ENCODE peak calls at places on chromosomes 1 and 21, in eight cellular contexts. One of them, this sample, is unnamed.

GRCh38 chr1:110005971-110006370 is 21.4 kb downstream of the AHCYL1 start:
- DNase-seq in transverse colon: no peak
- DNase-seq in spleen: no peak
- DNase-seq in uterus: no peak
- DNase-seq in heart left ventricle: no peak
- DNase-seq in GM12891: no peak
- DNase-seq in IMR-90: peak
- DNase-seq in sigmoid colon: no peak
- DNase-seq in this sample: no peak

GRCh38 chr1:109482796-109483638 is 688 bp upstream of the ATXN7L2 start:
- DNase-seq in sigmoid colon: peak
- DNase-seq in GM12891: no peak
- DNase-seq in heart left ventricle: peak
- DNase-seq in IMR-90: peak
- DNase-seq in spleen: peak
- DNase-seq in transverse colon: no peak
- DNase-seq in uterus: peak
- DNase-seq in this sample: no peak

GRCh38 chr1:40032240-40032891 is 8.2 kb upstream of the CAP1 start:
- DNase-seq in transverse colon: peak
- DNase-seq in heart left ventricle: peak
- DNase-seq in spleen: no peak
- DNase-seq in IMR-90: peak
- DNase-seq in uterus: peak
- DNase-seq in GM12891: no peak
- DNase-seq in sigmoid colon: no peak
- DNase-seq in this sample: no peak

GRCh38 chr1:84834419-84835064 is 58.5 kb downstream of the LPAR3 start:
- DNase-seq in sigmoid colon: no peak
- DNase-seq in IMR-90: peak
- DNase-seq in GM12891: no peak
- DNase-seq in spleen: no peak
- DNase-seq in heart left ventricle: no peak
- DNase-seq in uterus: no peak
- DNase-seq in transverse colon: no peak
- DNase-seq in this sample: no peak

GRCh38 chr1:6260433-6260934 is 414 bp downstream of the GPR153 start:
- DNase-seq in heart left ventricle: no peak
- DNase-seq in transverse colon: no peak
- DNase-seq in GM12891: no peak
- DNase-seq in IMR-90: no peak
- DNase-seq in uterus: no peak
- DNase-seq in spleen: no peak
- DNase-seq in sigmoid colon: peak
- DNase-seq in this sample: no peak

GRCh38 chr1:94858276-94858675 is 38.1 kb downstream of the SLC44A3 start:
- DNase-seq in transverse colon: no peak
- DNase-seq in sigmoid colon: no peak
- DNase-seq in GM12891: no peak
- DNase-seq in spleen: no peak
- DNase-seq in IMR-90: peak
- DNase-seq in uterus: no peak
- DNase-seq in heart left ventricle: no peak
- DNase-seq in this sample: no peak

GRCh38 chr1:27522860-27523665 is 33.1 kb upstream of the WASF2 start:
- DNase-seq in GM12891: no peak
- DNase-seq in uterus: peak
- DNase-seq in spleen: no peak
- DNase-seq in IMR-90: no peak
- DNase-seq in transverse colon: no peak
- DNase-seq in heart left ventricle: peak
- DNase-seq in sigmoid colon: no peak
- DNase-seq in this sample: no peak

GRCh38 chr1:241470908-241471610 is 48.5 kb downstream of the FH start:
- DNase-seq in uterus: no peak
- DNase-seq in heart left ventricle: no peak
- DNase-seq in GM12891: no peak
- DNase-seq in spleen: no peak
- DNase-seq in sigmoid colon: no peak
- DNase-seq in IMR-90: no peak
- DNase-seq in transverse colon: no peak
- DNase-seq in this sample: no peak

GRCh38 chr21:25501448-25501847 is 105.8 kb downstream of the MRPL39 start:
- DNase-seq in spleen: no peak
- DNase-seq in transverse colon: no peak
- DNase-seq in GM12891: no peak
- DNase-seq in sigmoid colon: no peak
- DNase-seq in heart left ventricle: no peak
- DNase-seq in uterus: no peak
- DNase-seq in IMR-90: no peak
- DNase-seq in this sample: no peak

DNA sequence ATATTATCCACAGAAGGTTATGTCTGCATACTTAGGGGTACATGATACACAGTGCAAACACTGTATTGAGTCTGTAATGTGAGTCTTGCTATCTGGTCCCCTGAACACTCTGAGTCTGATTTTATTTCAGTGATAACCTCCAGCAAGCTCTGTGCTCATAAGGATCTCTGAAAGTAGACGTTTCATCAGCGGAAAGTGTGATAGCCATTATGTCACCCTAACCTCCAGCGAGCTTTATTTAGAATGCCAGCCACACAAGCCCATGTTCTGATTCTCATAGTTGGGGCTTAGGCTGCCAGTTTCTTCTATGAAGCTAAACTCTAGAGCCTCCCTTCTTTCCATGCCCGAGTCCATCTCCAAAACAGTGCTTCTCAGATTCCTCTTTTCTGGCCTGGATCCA is 3.3 kb downstream of the NR5A2 start:
- DNase-seq in transverse colon: no peak
- DNase-seq in uterus: no peak
- DNase-seq in spleen: no peak
- DNase-seq in IMR-90: no peak
- DNase-seq in sigmoid colon: no peak
- DNase-seq in GM12891: no peak
- DNase-seq in heart left ventricle: no peak
- DNase-seq in this sample: no peak
- TF ChIP-seq POLR2A in transverse colon: no peak
- TF ChIP-seq POLR2A in uterus: no peak
- TF ChIP-seq POLR2A in spleen: no peak
- TF ChIP-seq POLR2A in IMR-90: no peak
- TF ChIP-seq POLR2A in sigmoid colon: no peak
- TF ChIP-seq POLR2A in GM12891: no peak
- TF ChIP-seq POLR2A in heart left ventricle: no peak
- TF ChIP-seq POLR2A in this sample: no peak

DNA sequence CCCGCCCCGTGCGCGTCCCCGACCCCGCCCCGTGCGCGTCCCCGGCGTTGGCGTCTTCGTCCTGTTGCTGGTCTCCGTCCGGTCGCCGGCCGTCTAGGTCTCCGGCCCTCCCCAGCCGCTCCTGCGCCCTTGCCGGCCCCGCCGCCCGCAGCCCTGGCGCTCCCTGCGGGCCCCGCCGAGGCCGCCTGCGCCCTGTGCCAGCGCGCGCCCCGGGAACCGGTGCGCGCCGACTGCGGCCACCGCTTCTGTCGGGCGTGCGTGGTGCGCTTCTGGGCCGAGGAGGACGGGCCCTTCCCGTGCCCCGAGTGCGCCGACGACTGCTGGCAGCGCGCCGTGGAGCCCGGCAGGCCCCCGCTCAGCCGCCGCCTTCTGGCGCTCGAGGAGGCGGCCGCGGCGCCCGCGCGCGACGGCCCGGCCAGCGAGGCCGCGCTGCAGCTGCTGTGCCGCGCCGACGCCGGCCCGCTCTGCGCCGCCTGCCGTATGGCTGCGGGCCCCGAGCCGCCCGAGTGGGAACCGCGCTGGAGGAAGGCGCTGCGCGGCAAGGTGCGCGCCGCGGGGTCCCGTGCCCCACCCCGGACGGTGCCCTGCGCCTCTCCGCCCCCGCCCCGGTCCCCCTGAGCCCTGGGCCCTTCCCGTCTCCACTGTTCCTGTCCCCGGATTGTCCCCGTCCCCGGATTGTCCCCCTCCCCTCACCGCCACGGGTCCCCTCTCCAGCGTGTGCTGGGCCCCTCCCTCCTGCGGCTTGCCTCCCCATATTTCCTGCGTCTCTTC is at the start of gene RNF187:
- DNase-seq in uterus: peak
- DNase-seq in transverse colon: peak
- DNase-seq in sigmoid colon: peak
- DNase-seq in IMR-90: peak
- DNase-seq in heart left ventricle: peak
- DNase-seq in spleen: peak
- DNase-seq in GM12891: peak
- DNase-seq in this sample: no peak
- TF ChIP-seq POLR2A in uterus: peak
- TF ChIP-seq POLR2A in transverse colon: no peak
- TF ChIP-seq POLR2A in sigmoid colon: no peak
- TF ChIP-seq POLR2A in IMR-90: no peak
- TF ChIP-seq POLR2A in heart left ventricle: no peak
- TF ChIP-seq POLR2A in spleen: no peak
- TF ChIP-seq POLR2A in GM12891: no peak
- TF ChIP-seq POLR2A in this sample: no peak

DNA sequence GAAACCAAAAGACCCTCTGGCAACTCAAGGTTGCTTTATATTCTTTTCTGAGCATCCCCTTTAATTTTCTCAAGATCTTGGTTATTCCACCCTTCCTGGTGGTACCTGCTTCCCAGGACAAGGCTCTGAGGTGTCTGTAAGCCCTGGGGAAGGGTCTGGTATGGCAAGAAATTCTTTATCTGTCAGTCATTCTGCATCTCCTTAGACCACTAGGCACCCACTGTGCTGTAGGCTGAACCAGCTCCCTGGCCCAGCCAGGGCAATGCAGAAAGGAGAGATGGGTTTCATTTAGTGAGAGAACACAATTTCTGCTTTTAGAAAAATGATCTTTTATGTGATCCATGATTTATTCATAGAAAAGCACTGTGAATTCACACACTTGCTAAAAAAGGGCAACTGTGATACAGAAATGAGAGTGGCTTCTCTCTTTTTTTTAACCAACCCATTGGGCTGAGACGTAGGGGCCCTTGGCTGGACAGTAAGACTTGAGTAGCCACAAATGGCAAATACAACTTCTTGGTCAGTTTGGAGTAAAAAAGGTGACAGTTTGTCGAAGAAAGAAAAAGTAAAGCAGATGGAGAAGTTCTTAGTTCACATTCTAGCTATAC is 4.1 kb downstream of the UROD start:
- DNase-seq in heart left ventricle: no peak
- DNase-seq in GM12891: no peak
- DNase-seq in uterus: no peak
- DNase-seq in spleen: no peak
- DNase-seq in sigmoid colon: no peak
- DNase-seq in transverse colon: no peak
- DNase-seq in IMR-90: no peak
- DNase-seq in this sample: no peak
- TF ChIP-seq POLR2A in heart left ventricle: no peak
- TF ChIP-seq POLR2A in GM12891: no peak
- TF ChIP-seq POLR2A in uterus: no peak
- TF ChIP-seq POLR2A in spleen: no peak
- TF ChIP-seq POLR2A in sigmoid colon: no peak
- TF ChIP-seq POLR2A in transverse colon: no peak
- TF ChIP-seq POLR2A in IMR-90: no peak
- TF ChIP-seq POLR2A in this sample: no peak

GRCh38 chr1:30728832-30729638 is 5.7 kb upstream of the MATN1 start:
- DNase-seq in sigmoid colon: no peak
- DNase-seq in transverse colon: no peak
- DNase-seq in heart left ventricle: no peak
- DNase-seq in GM12891: no peak
- DNase-seq in spleen: no peak
- DNase-seq in IMR-90: no peak
- DNase-seq in uterus: no peak
- DNase-seq in this sample: no peak
- TF ChIP-seq POLR2A in sigmoid colon: no peak
- TF ChIP-seq POLR2A in transverse colon: no peak
- TF ChIP-seq POLR2A in heart left ventricle: no peak
- TF ChIP-seq POLR2A in GM12891: no peak
- TF ChIP-seq POLR2A in spleen: no peak
- TF ChIP-seq POLR2A in IMR-90: no peak
- TF ChIP-seq POLR2A in uterus: no peak
- TF ChIP-seq POLR2A in this sample: no peak